ENCODE peak calls at places on chromosomes 5 and 9, in nine cellular contexts. Z is ovary, W is tibial nerve, R is esophagus squamous epithelium, X is heart left ventricle, E is sigmoid colon, D is IMR-90, L is breast epithelium, B is HCT116. K is an unnamed sample.

GRCh38 chr9:126001581-126002225 is 254.5 kb downstream of the PBX3 start:
- DNase-seq in Z (no peak), W (no peak), R (no peak), X (no peak), E (peak), D (no peak), L (no peak), B (no peak), K (no peak)

GRCh38 chr5:98775962-98776687 is 2.7 kb downstream of the RGMB start:
- DNase-seq in Z (no peak), W (no peak), R (no peak), X (no peak), E (no peak), D (peak), L (no peak), B (no peak), K (no peak)

GRCh38 chr5:173819521-173819920 is 68.6 kb upstream of the CPEB4 start:
- DNase-seq in Z (no peak), W (no peak), R (no peak), X (no peak), E (no peak), D (no peak), L (no peak), B (no peak), K (no peak)

GRCh38 chr5:91357012-91357634 is 26.0 kb downstream of the ARRDC3 start:
- DNase-seq in Z (no peak), W (no peak), R (no peak), X (no peak), E (no peak), D (no peak), L (no peak), B (no peak), K (no peak)

GRCh38 chr5:134637106-134637721 is 4.6 kb upstream of the SAR1B start:
- DNase-seq in Z (no peak), W (no peak), R (no peak), X (no peak), E (no peak), D (no peak), L (peak), B (no peak), K (no peak)

GRCh38 chr5:168356592-168356991 is 65.1 kb downstream of the WWC1 start:
- DNase-seq in Z (no peak), W (no peak), R (no peak), X (no peak), E (peak), D (no peak), L (no peak), B (no peak), K (no peak)

GRCh38 chr5:79002374-79002773 is 17.3 kb upstream of the ARSB start:
- DNase-seq in Z (no peak), W (no peak), R (no peak), X (no peak), E (no peak), D (no peak), L (no peak), B (no peak), K (no peak)

GRCh38 chr9:37650873-37651768 is at the start of gene FRMPD1:
- DNase-seq in Z (peak), W (no peak), R (no peak), X (peak), E (peak), D (peak), L (peak), B (no peak), K (peak)

GRCh38 chr5:3451961-3452360 is 143.7 kb upstream of the IRX1 start:
- DNase-seq in Z (no peak), W (no peak), R (no peak), X (no peak), E (no peak), D (no peak), L (no peak), B (no peak), K (no peak)

GRCh38 chr5:60943624-60944023 is 1.2 kb downstream of the ERCC8 start:
- DNase-seq in Z (no peak), W (no peak), R (no peak), X (no peak), E (no peak), D (no peak), L (no peak), B (no peak), K (no peak)

GRCh38 chr5:9536717-9537116 is 9.2 kb downstream of the SEMA5A start:
- DNase-seq in Z (no peak), W (no peak), R (no peak), X (no peak), E (no peak), D (no peak), L (no peak), B (no peak), K (no peak)

GRCh38 chr5:153496835-153497234 is 6.4 kb downstream of the GRIA1 start:
- DNase-seq in Z (no peak), W (no peak), R (no peak), X (no peak), E (no peak), D (peak), L (no peak), B (peak), K (no peak)

GRCh38 chr9:81521892-81522291 is 167.5 kb downstream of the TLE1 start:
- DNase-seq in Z (no peak), W (no peak), R (no peak), X (no peak), E (no peak), D (no peak), L (no peak), B (no peak), K (no peak)

GRCh38 chr5:1110930-1111726 is 735 bp downstream of the SLC12A7 start:
- DNase-seq in Z (peak), W (no peak), R (no peak), X (peak), E (no peak), D (no peak), L (no peak), B (no peak), K (peak)

GRCh38 chr9:95250462-95251058 is 66.9 kb downstream of the FANCC start:
- DNase-seq in Z (no peak), W (no peak), R (no peak), X (no peak), E (no peak), D (no peak), L (no peak), B (no peak), K (no peak)

GRCh38 chr5:122119205-122119604 is 10.1 kb upstream of the ZNF474 start:
- DNase-seq in Z (no peak), W (no peak), R (no peak), X (no peak), E (no peak), D (no peak), L (no peak), B (no peak), K (no peak)

GRCh38 chr5:139232161-139232724 is 34.1 kb upstream of the SIL1 start:
- DNase-seq in Z (no peak), W (no peak), R (no peak), X (no peak), E (no peak), D (no peak), L (no peak), B (no peak), K (no peak)

GRCh38 chr9:112751059-112751795 is 667 bp downstream of the SNX30 start:
- DNase-seq in Z (peak), W (no peak), R (no peak), X (peak), E (peak), D (peak), L (peak), B (no peak), K (peak)

GRCh38 chr5:154753792-154754191 is 1.4 kb upstream of the LARP1 start:
- DNase-seq in Z (peak), W (peak), R (peak), X (peak), E (peak), D (peak), L (no peak), B (no peak), K (peak)

GRCh38 chr5:177607452-177608192 is 7.7 kb downstream of the B4GALT7 start:
- DNase-seq in Z (peak), W (peak), R (no peak), X (peak), E (peak), D (peak), L (peak), B (no peak), K (peak)

GRCh38 chr9:20805766-20806165 is 121.7 kb downstream of the FOCAD start:
- DNase-seq in Z (no peak), W (no peak), R (no peak), X (no peak), E (no peak), D (no peak), L (no peak), B (no peak), K (no peak)

GRCh38 chr9:5193345-5193744 is 7.9 kb upstream of the INSL6 start:
- DNase-seq in Z (no peak), W (no peak), R (no peak), X (no peak), E (no peak), D (no peak), L (no peak), B (no peak), K (no peak)

GRCh38 chr9:5195450-5195849 is 10.0 kb upstream of the INSL6 start:
- DNase-seq in Z (no peak), W (no peak), R (no peak), X (no peak), E (no peak), D (no peak), L (no peak), B (no peak), K (no peak)

GRCh38 chr9:5186416-5187169 is 1.2 kb upstream of the INSL6 start:
- DNase-seq in Z (no peak), W (peak), R (no peak), X (peak), E (no peak), D (peak), L (no peak), B (peak), K (peak)

GRCh38 chr9:5188060-5188707 is 2.7 kb upstream of the INSL6 start:
- DNase-seq in Z (no peak), W (no peak), R (no peak), X (no peak), E (no peak), D (no peak), L (no peak), B (no peak), K (no peak)

GRCh38 chr9:5191983-5192382 is 6.5 kb upstream of the INSL6 start:
- DNase-seq in Z (no peak), W (no peak), R (no peak), X (no peak), E (no peak), D (no peak), L (no peak), B (no peak), K (no peak)
- H3K27ac ChIP-seq in Z (no peak), W (no peak), R (no peak), X (no peak), E (no peak), D (no peak), L (no peak), B (no peak), K (no peak)

DNA sequence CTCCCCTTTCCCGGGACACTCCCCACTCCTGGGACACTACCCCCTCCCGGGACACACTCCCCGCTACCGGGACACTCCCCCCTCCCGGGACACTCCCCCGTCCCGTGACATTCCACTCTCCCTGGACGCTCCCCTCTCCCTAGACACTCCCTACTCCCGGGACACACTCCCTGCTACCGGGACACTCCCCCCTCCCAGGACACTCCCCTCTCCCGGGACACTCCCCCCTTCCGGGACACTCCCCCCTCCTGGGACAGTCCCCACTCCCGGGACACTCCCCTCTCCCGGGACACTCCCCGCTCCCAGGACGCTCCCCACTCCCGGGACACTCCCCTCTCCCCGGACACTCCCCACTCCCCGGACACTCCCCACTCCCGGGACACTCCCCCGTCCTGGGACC is 96.0 kb downstream of the RXRA start:
- DNase-seq in Z (peak), W (no peak), R (no peak), X (no peak), E (no peak), D (no peak), L (no peak), B (no peak), K (peak)
- TF ChIP-seq POLR2A in Z (no peak), W (no peak), R (no peak), X (no peak), E (no peak), D (no peak), L (no peak), B (no peak), K (no peak)

DNA sequence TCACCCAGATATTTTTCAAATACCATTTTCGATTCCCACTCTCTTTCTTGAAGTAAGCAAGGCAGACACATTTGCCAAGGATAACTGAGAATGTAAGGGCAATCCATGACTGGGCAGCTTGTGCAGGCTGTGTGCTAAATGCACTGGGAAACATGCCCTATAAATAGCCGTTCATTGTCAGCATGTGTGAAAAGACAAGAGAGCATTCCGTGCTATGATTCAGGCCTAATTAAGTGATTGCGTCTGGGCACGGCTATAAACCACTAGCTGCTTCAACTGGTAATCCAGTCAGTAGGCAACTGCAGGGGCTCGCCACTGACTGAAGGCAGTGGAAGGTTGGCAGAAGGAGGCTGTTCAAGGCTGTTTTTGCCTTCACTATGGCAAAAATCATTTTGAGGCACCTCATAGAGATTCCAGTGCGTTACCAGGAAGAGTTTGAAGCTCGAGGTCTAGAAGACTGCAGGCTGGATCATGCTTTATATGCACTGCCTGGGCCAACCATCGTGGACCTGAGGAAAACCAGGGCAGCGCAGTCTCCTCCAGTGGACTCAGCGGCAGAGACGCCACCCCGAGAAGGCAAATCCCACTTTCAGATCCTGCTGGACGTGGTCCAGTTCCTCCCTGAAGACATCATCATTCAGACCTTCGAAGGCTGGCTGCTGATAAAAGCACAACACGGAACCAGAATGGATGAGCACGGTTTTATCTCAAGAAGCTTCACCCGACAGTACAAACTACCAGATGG is at the start of gene HSPB3:
- DNase-seq in Z (peak), W (no peak), R (no peak), X (peak), E (peak), D (peak), L (no peak), B (no peak), K (no peak)
- H3K27ac ChIP-seq in Z (no peak), W (no peak), R (peak), X (peak), E (peak), D (no peak), L (no peak), B (no peak), K (no peak)

GRCh38 chr9:133149130-133150015 is 14.3 kb downstream of the GBGT1 start:
- DNase-seq in Z (peak), W (peak), R (peak), X (peak), E (peak), D (peak), L (peak), B (peak), K (peak)
- TF ChIP-seq POLR2A in Z (peak), W (peak), R (peak), X (peak), E (peak), D (no peak), L (peak), B (peak), K (no peak)

GRCh38 chr5:140554454-140554853 is 2.8 kb downstream of the SRA1 start:
- DNase-seq in Z (no peak), W (no peak), R (no peak), X (no peak), E (no peak), D (peak), L (no peak), B (no peak), K (no peak)
- H3K27ac ChIP-seq in Z (no peak), W (no peak), R (no peak), X (no peak), E (no peak), D (no peak), L (no peak), B (no peak), K (no peak)

K was measured in Peyer's patch.